ENCODE peak calls at places on chromosomes 5 and 9, in six cellular contexts. J, I, Q, R, N and T are unnamed samples.
A peak's percentile ranks its signal among the peaks of the same experiment; 100 is the strongest.

GRCh38 chr9:127598839-127599549 is 13.1 kb upstream of the STXBP1 start:
- DNase-seq in N (no peak), R (no peak), I (no peak), Q (no peak), J (peak; percentile 4), T (no peak)

GRCh38 chr9:27675354-27675753 is 102.1 kb upstream of the C9orf72 start:
- DNase-seq in J (no peak), Q (no peak), I (no peak), N (no peak), R (no peak), T (no peak)

GRCh38 chr9:71001780-71002386 is 119.5 kb downstream of the TRPM3 start:
- DNase-seq in Q (no peak), J (peak; percentile 70), N (no peak), R (no peak), I (no peak), T (peak; percentile 0)

GRCh38 chr9:115117999-115118470 is at the start of gene TNC:
- DNase-seq in J (peak; percentile 93), R (peak; percentile 86), Q (peak; percentile 72), N (peak; percentile 45), I (no peak), T (no peak)

GRCh38 chr5:159262472-159262858 is 625 bp upstream of the UBLCP1 start:
- DNase-seq in R (no peak), J (no peak), I (no peak), Q (no peak), N (no peak), T (no peak)

GRCh38 chr9:11233693-11234092 is 620.9 kb upstream of the PTPRD start:
- DNase-seq in N (no peak), I (no peak), R (no peak), J (no peak), Q (no peak), T (no peak)

GRCh38 chr9:2616726-2617377 is 4.7 kb upstream of the VLDLR start:
- DNase-seq in R (no peak), Q (no peak), N (no peak), J (no peak), I (no peak), T (no peak)

GRCh38 chr9:79477955-79478751 is 93.6 kb upstream of the TLE4 start:
- DNase-seq in R (no peak), I (no peak), J (peak; percentile 24), Q (no peak), N (peak; percentile 83), T (no peak)

GRCh38 chr9:134442486-134443168 is 116.4 kb downstream of the RXRA start:
- DNase-seq in J (no peak), R (no peak), N (no peak), Q (no peak), I (no peak), T (no peak)

GRCh38 chr5:14569948-14570691 is 11.5 kb upstream of the OTULINL start:
- DNase-seq in I (no peak), N (no peak), J (no peak), Q (no peak), R (no peak), T (no peak)

GRCh38 chr5:132383984-132384383 is 14.5 kb downstream of the SLC22A5 start:
- DNase-seq in I (no peak), Q (no peak), R (no peak), N (no peak), J (no peak), T (no peak)